ENCODE peak calls at places on chromosomes 7 and 10, in six cellular contexts. T is stomach; J is stimulated activated CD8-positive, alpha-beta memory T cell treated with anti-CD3 and anti-CD28 coated beads, Interleukin-4, amount 100 ng/mL, for 1 hour; Z is cerebellar cortex; A is Peyer's patch; I is thyroid gland. S is an unnamed sample.
A peak's percentile ranks its signal among the peaks of the same experiment; 100 is the strongest.

GRCh38 chr10:5564537-5565204 is 39.9 kb downstream of the CALML3 start:
- DNase-seq in J (no peak), I (no peak), T (peak; percentile 17), A (no peak), Z (no peak), S (peak; percentile 49)

GRCh38 chr10:83127942-83128575 is 1011.2 kb upstream of the GHITM start:
- DNase-seq in T (no peak), I (no peak), J (no peak), A (no peak), Z (no peak), S (no peak)

GRCh38 chr10:119498889-119499864 is 43.3 kb downstream of the RGS10 start:
- DNase-seq in J (no peak), Z (no peak), T (peak; percentile 41), I (no peak), A (no peak), S (no peak)

GRCh38 chr10:45557275-45557905 is 115.2 kb downstream of the ZFAND4 start:
- DNase-seq in T (no peak), I (no peak), A (peak; percentile 40), J (no peak), Z (no peak), S (no peak)

GRCh38 chr7:34025579-34025978 is 120.2 kb downstream of the BMPER start:
- DNase-seq in J (no peak), T (no peak), Z (no peak), A (no peak), I (no peak), S (no peak)

GRCh38 chr7:92751902-92752901 is 84.2 kb downstream of the CDK6 start:
- DNase-seq in J (no peak), I (no peak), T (no peak), Z (no peak), A (no peak), S (no peak)

GRCh38 chr10:118692911-118693310 is 61.9 kb downstream of the CACUL1 start:
- DNase-seq in A (no peak), I (no peak), T (no peak), Z (no peak), J (no peak), S (no peak)

GRCh38 chr7:99629643-99630042 is 12.9 kb downstream of the ZSCAN25 start:
- DNase-seq in I (no peak), T (no peak), A (no peak), J (no peak), Z (no peak), S (no peak)

GRCh38 chr7:5459084-5459483 is 35.5 kb upstream of the TNRC18 start:
- DNase-seq in I (no peak), T (no peak), A (no peak), Z (no peak), J (no peak), S (no peak)

GRCh38 chr10:89458760-89459159 is 44.4 kb downstream of the IFIT5 start:
- DNase-seq in J (no peak), T (no peak), I (no peak), Z (no peak), A (no peak), S (no peak)

GRCh38 chr7:2644514-2645273 is 12.9 kb downstream of the TTYH3 start:
- DNase-seq in Z (no peak), T (peak; percentile 52), A (no peak), I (no peak), J (no peak), S (no peak)

GRCh38 chr10:44944354-44944753 is 15.2 kb upstream of the RASSF4 start:
- DNase-seq in Z (no peak), A (no peak), I (no peak), J (no peak), T (no peak), S (no peak)

GRCh38 chr10:75404335-75405200 is 3.0 kb upstream of the ZNF503 start:
- DNase-seq in T (peak; percentile 56), Z (no peak), I (peak; percentile 90), A (no peak), J (no peak), S (no peak)

GRCh38 chr7:129780257-129781127 is 169.0 kb downstream of the NRF1 start:
- DNase-seq in T (peak; percentile 91), I (peak; percentile 92), A (peak; percentile 39), J (peak; percentile 49), Z (peak; percentile 58), S (peak; percentile 83)

GRCh38 chr7:44448922-44449321 is 41.5 kb downstream of the NUDCD3 start:
- DNase-seq in A (no peak), I (no peak), T (no peak), Z (no peak), J (no peak), S (no peak)

GRCh38 chr7:131249003-131249402 is 78.7 kb upstream of the MKLN1 start:
- DNase-seq in Z (no peak), J (no peak), A (no peak), T (no peak), I (peak; percentile 70), S (no peak)

GRCh38 chr10:126439947-126440346 is 51.7 kb upstream of the ADAM12 start:
- DNase-seq in A (no peak), Z (no peak), J (no peak), T (no peak), I (no peak), S (no peak)

GRCh38 chr10:101001225-101002035 is 1.8 kb downstream of the LZTS2 start:
- DNase-seq in Z (no peak), A (peak; percentile 37), J (no peak), T (peak; percentile 71), I (peak; percentile 78), S (peak; percentile 88)

GRCh38 chr10:124674768-124675222 is 69.4 kb downstream of the FAM53B start:
- DNase-seq in I (peak; percentile 92), T (no peak), J (no peak), A (no peak), Z (no peak), S (peak; percentile 75)

GRCh38 chr7:141012696-141013344 is 1.9 kb downstream of the MRPS33 start:
- DNase-seq in J (no peak), T (no peak), I (no peak), Z (no peak), A (no peak), S (no peak)

GRCh38 chr7:152667900-152668440 is 8.0 kb downstream of the XRCC2 start:
- DNase-seq in J (no peak), I (no peak), T (no peak), Z (no peak), A (no peak), S (no peak)

GRCh38 chr7:95690367-95690947 is 81.9 kb upstream of the DYNC1I1 start:
- DNase-seq in T (no peak), A (no peak), I (peak; percentile 8), Z (peak; percentile 71), J (no peak), S (no peak)

GRCh38 chr7:44633254-44634186 is 27.1 kb downstream of the OGDH start:
- DNase-seq in J (no peak), I (peak; percentile 92), T (peak; percentile 85), A (peak; percentile 76), Z (peak; percentile 65), S (no peak)

GRCh38 chr7:142414135-142414534 is 156.3 kb upstream of the PRSS58 start:
- DNase-seq in T (no peak), Z (no peak), A (no peak), J (no peak), I (no peak), S (no peak)

GRCh38 chr10:93437946-93438795 is 44.0 kb downstream of the MYOF start:
- DNase-seq in T (no peak), A (no peak), I (no peak), J (no peak), Z (peak; percentile 78), S (no peak)

GRCh38 chr10:3787001-3787400 is 2.0 kb upstream of the KLF6 start:
- DNase-seq in A (no peak), T (no peak), I (no peak), J (no peak), Z (no peak), S (no peak)

GRCh38 chr10:124282326-124282725 is 136.4 kb downstream of the OAT start:
- DNase-seq in Z (no peak), I (no peak), A (no peak), J (no peak), T (no peak), S (peak; percentile 37)